ENCODE peak calls at places on chromosomes 13 and 19, in ten cellular contexts. One of them, this sample, is unnamed.
A peak's percentile ranks its signal among the peaks of the same experiment; 100 is the strongest.

GRCh38 chr13:101218484-101218883 is 197.8 kb downstream of the NALCN start:
- DNase-seq in T-helper 17 cell: no peak
- DNase-seq in PC-9: no peak
- DNase-seq in heart left ventricle: no peak
- DNase-seq in CD4-positive, CD25-positive, alpha-beta regulatory T cell: no peak
- DNase-seq in breast epithelium: no peak
- DNase-seq in effector memory CD4-positive, alpha-beta T cell: no peak
- DNase-seq in right cardiac atrium: no peak
- DNase-seq in body of pancreas: no peak
- DNase-seq in esophagus muscularis mucosa: no peak
- DNase-seq in this sample: no peak

GRCh38 chr13:43785166-43785680 is 1.5 kb downstream of the ENOX1 start:
- DNase-seq in T-helper 17 cell: no peak
- DNase-seq in PC-9: no peak
- DNase-seq in heart left ventricle: no peak
- DNase-seq in CD4-positive, CD25-positive, alpha-beta regulatory T cell: no peak
- DNase-seq in breast epithelium: no peak
- DNase-seq in effector memory CD4-positive, alpha-beta T cell: no peak
- DNase-seq in right cardiac atrium: no peak
- DNase-seq in body of pancreas: no peak
- DNase-seq in esophagus muscularis mucosa: no peak
- DNase-seq in this sample: no peak

GRCh38 chr19:13070425-13071140 is 32.1 kb downstream of the LYL1 start:
- DNase-seq in T-helper 17 cell: no peak
- DNase-seq in PC-9: no peak
- DNase-seq in heart left ventricle: no peak
- DNase-seq in CD4-positive, CD25-positive, alpha-beta regulatory T cell: no peak
- DNase-seq in breast epithelium: no peak
- DNase-seq in effector memory CD4-positive, alpha-beta T cell: no peak
- DNase-seq in right cardiac atrium: peak; percentile 59
- DNase-seq in body of pancreas: no peak
- DNase-seq in esophagus muscularis mucosa: no peak
- DNase-seq in this sample: no peak

GRCh38 chr13:56900549-56901279 is 240.0 kb upstream of the PRR20A start:
- DNase-seq in T-helper 17 cell: no peak
- DNase-seq in PC-9: no peak
- DNase-seq in heart left ventricle: no peak
- DNase-seq in CD4-positive, CD25-positive, alpha-beta regulatory T cell: no peak
- DNase-seq in breast epithelium: no peak
- DNase-seq in effector memory CD4-positive, alpha-beta T cell: no peak
- DNase-seq in right cardiac atrium: no peak
- DNase-seq in body of pancreas: no peak
- DNase-seq in esophagus muscularis mucosa: no peak
- DNase-seq in this sample: no peak

GRCh38 chr19:12782424-12783225 is 7.3 kb upstream of the HOOK2 start:
- DNase-seq in T-helper 17 cell: peak; percentile 93
- DNase-seq in PC-9: no peak
- DNase-seq in heart left ventricle: peak; percentile 94
- DNase-seq in CD4-positive, CD25-positive, alpha-beta regulatory T cell: peak; percentile 94
- DNase-seq in breast epithelium: peak; percentile 80
- DNase-seq in effector memory CD4-positive, alpha-beta T cell: peak; percentile 89
- DNase-seq in right cardiac atrium: peak; percentile 95
- DNase-seq in body of pancreas: peak; percentile 81
- DNase-seq in esophagus muscularis mucosa: no peak
- DNase-seq in this sample: peak; percentile 74

GRCh38 chr19:47486900-47487299 is 2.9 kb upstream of the KPTN start:
- DNase-seq in T-helper 17 cell: no peak
- DNase-seq in PC-9: no peak
- DNase-seq in heart left ventricle: peak; percentile 13
- DNase-seq in CD4-positive, CD25-positive, alpha-beta regulatory T cell: no peak
- DNase-seq in breast epithelium: no peak
- DNase-seq in effector memory CD4-positive, alpha-beta T cell: no peak
- DNase-seq in right cardiac atrium: no peak
- DNase-seq in body of pancreas: no peak
- DNase-seq in esophagus muscularis mucosa: no peak
- DNase-seq in this sample: no peak

GRCh38 chr13:50693755-50694154 is 149.7 kb downstream of the DLEU7 start:
- DNase-seq in T-helper 17 cell: no peak
- DNase-seq in PC-9: no peak
- DNase-seq in heart left ventricle: peak; percentile 73
- DNase-seq in CD4-positive, CD25-positive, alpha-beta regulatory T cell: no peak
- DNase-seq in breast epithelium: no peak
- DNase-seq in effector memory CD4-positive, alpha-beta T cell: no peak
- DNase-seq in right cardiac atrium: peak; percentile 55
- DNase-seq in body of pancreas: peak; percentile 43
- DNase-seq in esophagus muscularis mucosa: no peak
- DNase-seq in this sample: peak; percentile 8

GRCh38 chr13:113863511-113864302 is at the start of gene GAS6:
- DNase-seq in T-helper 17 cell: no peak
- DNase-seq in PC-9: no peak
- DNase-seq in heart left ventricle: peak; percentile 77
- DNase-seq in CD4-positive, CD25-positive, alpha-beta regulatory T cell: peak; percentile 5
- DNase-seq in breast epithelium: peak; percentile 58
- DNase-seq in effector memory CD4-positive, alpha-beta T cell: no peak
- DNase-seq in right cardiac atrium: peak; percentile 70
- DNase-seq in body of pancreas: peak; percentile 70
- DNase-seq in esophagus muscularis mucosa: no peak
- DNase-seq in this sample: peak; percentile 66

GRCh38 chr19:2117215-2117960 is 20.7 kb downstream of the IZUMO4 start:
- DNase-seq in T-helper 17 cell: no peak
- DNase-seq in PC-9: no peak
- DNase-seq in heart left ventricle: no peak
- DNase-seq in CD4-positive, CD25-positive, alpha-beta regulatory T cell: no peak
- DNase-seq in breast epithelium: no peak
- DNase-seq in effector memory CD4-positive, alpha-beta T cell: no peak
- DNase-seq in right cardiac atrium: no peak
- DNase-seq in body of pancreas: peak; percentile 97
- DNase-seq in esophagus muscularis mucosa: no peak
- DNase-seq in this sample: no peak

GRCh38 chr13:97278395-97279078 is 56.4 kb downstream of the MBNL2 start:
- DNase-seq in T-helper 17 cell: no peak
- DNase-seq in PC-9: peak; percentile 65
- DNase-seq in heart left ventricle: no peak
- DNase-seq in CD4-positive, CD25-positive, alpha-beta regulatory T cell: no peak
- DNase-seq in breast epithelium: no peak
- DNase-seq in effector memory CD4-positive, alpha-beta T cell: no peak
- DNase-seq in right cardiac atrium: no peak
- DNase-seq in body of pancreas: no peak
- DNase-seq in esophagus muscularis mucosa: no peak
- DNase-seq in this sample: peak; percentile 19

GRCh38 chr19:42207767-42208259 is 9.7 kb downstream of the DEDD2 start:
- DNase-seq in T-helper 17 cell: peak; percentile 32
- DNase-seq in PC-9: peak; percentile 85
- DNase-seq in heart left ventricle: peak; percentile 24
- DNase-seq in CD4-positive, CD25-positive, alpha-beta regulatory T cell: no peak
- DNase-seq in breast epithelium: no peak
- DNase-seq in effector memory CD4-positive, alpha-beta T cell: peak; percentile 35
- DNase-seq in right cardiac atrium: no peak
- DNase-seq in body of pancreas: no peak
- DNase-seq in esophagus muscularis mucosa: no peak
- DNase-seq in this sample: no peak

GRCh38 chr13:40379186-40379585 is 287.3 kb downstream of the FOXO1 start:
- DNase-seq in T-helper 17 cell: no peak
- DNase-seq in PC-9: no peak
- DNase-seq in heart left ventricle: no peak
- DNase-seq in CD4-positive, CD25-positive, alpha-beta regulatory T cell: no peak
- DNase-seq in breast epithelium: no peak
- DNase-seq in effector memory CD4-positive, alpha-beta T cell: no peak
- DNase-seq in right cardiac atrium: no peak
- DNase-seq in body of pancreas: no peak
- DNase-seq in esophagus muscularis mucosa: no peak
- DNase-seq in this sample: no peak

GRCh38 chr13:78675112-78675511 is 16.2 kb upstream of the OBI1 start:
- DNase-seq in T-helper 17 cell: no peak
- DNase-seq in PC-9: no peak
- DNase-seq in heart left ventricle: no peak
- DNase-seq in CD4-positive, CD25-positive, alpha-beta regulatory T cell: no peak
- DNase-seq in breast epithelium: no peak
- DNase-seq in effector memory CD4-positive, alpha-beta T cell: no peak
- DNase-seq in right cardiac atrium: no peak
- DNase-seq in body of pancreas: no peak
- DNase-seq in esophagus muscularis mucosa: no peak
- DNase-seq in this sample: no peak
- H3K9me3 ChIP-seq in T-helper 17 cell: no peaks in the 10 kb centered on the region
- H3K9me3 ChIP-seq in PC-9: no peaks in the 10 kb centered on the region
- H3K9me3 ChIP-seq in heart left ventricle: no peaks in the 10 kb centered on the region
- H3K9me3 ChIP-seq in CD4-positive, CD25-positive, alpha-beta regulatory T cell: no peaks in the 10 kb centered on the region
- H3K9me3 ChIP-seq in breast epithelium: no peaks in the 10 kb centered on the region
- H3K9me3 ChIP-seq in effector memory CD4-positive, alpha-beta T cell: no peaks in the 10 kb centered on the region
- H3K9me3 ChIP-seq in right cardiac atrium: no peaks in the 10 kb centered on the region
- H3K9me3 ChIP-seq in body of pancreas: no peaks in the 10 kb centered on the region
- H3K9me3 ChIP-seq in esophagus muscularis mucosa: no peaks in the 10 kb centered on the region
- H3K9me3 ChIP-seq in this sample: no peaks in the 10 kb centered on the region

GRCh38 chr19:5253403-5254110 is 87.1 kb downstream of the PTPRS start:
- DNase-seq in T-helper 17 cell: no peak
- DNase-seq in PC-9: no peak
- DNase-seq in heart left ventricle: no peak
- DNase-seq in CD4-positive, CD25-positive, alpha-beta regulatory T cell: no peak
- DNase-seq in breast epithelium: no peak
- DNase-seq in effector memory CD4-positive, alpha-beta T cell: no peak
- DNase-seq in right cardiac atrium: no peak
- DNase-seq in body of pancreas: no peak
- DNase-seq in esophagus muscularis mucosa: no peak
- DNase-seq in this sample: no peak

GRCh38 chr19:5249526-5249925 is 91.1 kb downstream of the PTPRS start:
- DNase-seq in T-helper 17 cell: no peak
- DNase-seq in PC-9: no peak
- DNase-seq in heart left ventricle: no peak
- DNase-seq in CD4-positive, CD25-positive, alpha-beta regulatory T cell: no peak
- DNase-seq in breast epithelium: no peak
- DNase-seq in effector memory CD4-positive, alpha-beta T cell: no peak
- DNase-seq in right cardiac atrium: no peak
- DNase-seq in body of pancreas: no peak
- DNase-seq in esophagus muscularis mucosa: no peak
- DNase-seq in this sample: no peak

GRCh38 chr19:5247957-5248705 is 92.5 kb downstream of the PTPRS start:
- DNase-seq in T-helper 17 cell: no peak
- DNase-seq in PC-9: no peak
- DNase-seq in heart left ventricle: no peak
- DNase-seq in CD4-positive, CD25-positive, alpha-beta regulatory T cell: no peak
- DNase-seq in breast epithelium: no peak
- DNase-seq in effector memory CD4-positive, alpha-beta T cell: no peak
- DNase-seq in right cardiac atrium: no peak
- DNase-seq in body of pancreas: no peak
- DNase-seq in esophagus muscularis mucosa: no peak
- DNase-seq in this sample: no peak

GRCh38 chr19:5251096-5252065 is 89.2 kb downstream of the PTPRS start:
- DNase-seq in T-helper 17 cell: no peak
- DNase-seq in PC-9: no peak
- DNase-seq in heart left ventricle: no peak
- DNase-seq in CD4-positive, CD25-positive, alpha-beta regulatory T cell: no peak
- DNase-seq in breast epithelium: no peak
- DNase-seq in effector memory CD4-positive, alpha-beta T cell: no peak
- DNase-seq in right cardiac atrium: no peak
- DNase-seq in body of pancreas: no peak
- DNase-seq in esophagus muscularis mucosa: no peak
- DNase-seq in this sample: no peak

DNA sequence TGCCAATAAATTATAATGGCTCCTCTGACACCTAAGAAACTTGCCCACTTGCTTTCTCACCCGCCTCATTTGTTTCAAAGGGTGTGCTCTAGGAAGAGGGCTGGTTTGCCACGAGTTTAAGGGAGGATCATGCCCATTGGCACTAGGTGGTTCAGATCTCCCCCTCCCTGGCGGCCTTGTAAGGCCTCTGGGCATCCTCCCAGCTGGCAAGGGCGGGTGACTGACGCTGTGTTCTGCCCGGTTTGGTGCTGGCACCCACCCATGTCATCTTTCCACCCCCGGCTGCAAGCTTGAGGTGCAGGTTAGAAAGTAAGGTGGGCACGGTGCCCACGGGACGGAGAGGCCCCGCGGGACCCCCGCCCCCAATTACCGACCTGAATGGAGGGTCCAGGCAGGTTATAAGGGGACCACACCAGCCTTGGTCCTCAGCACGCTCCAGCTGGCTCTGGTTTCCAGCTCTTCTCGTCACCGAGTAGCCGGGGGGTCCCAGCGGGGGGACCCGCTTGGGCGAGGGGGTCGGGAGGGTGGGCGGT is 90.4 kb downstream of the PTPRS start:
- DNase-seq in T-helper 17 cell: no peak
- DNase-seq in PC-9: no peak
- DNase-seq in heart left ventricle: peak; percentile 83
- DNase-seq in CD4-positive, CD25-positive, alpha-beta regulatory T cell: no peak
- DNase-seq in breast epithelium: no peak
- DNase-seq in effector memory CD4-positive, alpha-beta T cell: no peak
- DNase-seq in right cardiac atrium: peak; percentile 64
- DNase-seq in body of pancreas: peak; percentile 82
- DNase-seq in esophagus muscularis mucosa: no peak
- DNase-seq in this sample: no peak
- H3K9me3 ChIP-seq in T-helper 17 cell: no peaks in the 10 kb centered on the region
- H3K9me3 ChIP-seq in PC-9: no peaks in the 10 kb centered on the region
- H3K9me3 ChIP-seq in heart left ventricle: no peaks in the 10 kb centered on the region
- H3K9me3 ChIP-seq in CD4-positive, CD25-positive, alpha-beta regulatory T cell: peaks cover 14% of the 10 kb centered on the region
- H3K9me3 ChIP-seq in breast epithelium: peaks cover 9% of the 10 kb centered on the region
- H3K9me3 ChIP-seq in effector memory CD4-positive, alpha-beta T cell: peaks cover 2% of the 10 kb centered on the region
- H3K9me3 ChIP-seq in right cardiac atrium: peaks cover 1% of the 10 kb centered on the region
- H3K9me3 ChIP-seq in body of pancreas: no peaks in the 10 kb centered on the region
- H3K9me3 ChIP-seq in esophagus muscularis mucosa: peaks cover 9% of the 10 kb centered on the region
- H3K9me3 ChIP-seq in this sample: no peaks in the 10 kb centered on the region

GRCh38 chr19:9148687-9149086 is 8.5 kb downstream of the ZNF317 start:
- DNase-seq in T-helper 17 cell: no peak
- DNase-seq in PC-9: no peak
- DNase-seq in heart left ventricle: no peak
- DNase-seq in CD4-positive, CD25-positive, alpha-beta regulatory T cell: no peak
- DNase-seq in breast epithelium: no peak
- DNase-seq in effector memory CD4-positive, alpha-beta T cell: no peak
- DNase-seq in right cardiac atrium: no peak
- DNase-seq in body of pancreas: no peak
- DNase-seq in esophagus muscularis mucosa: no peak
- DNase-seq in this sample: no peak
- H3K9me3 ChIP-seq in T-helper 17 cell: no peaks in the 10 kb centered on the region
- H3K9me3 ChIP-seq in PC-9: peaks cover 75% of the 10 kb centered on the region
- H3K9me3 ChIP-seq in heart left ventricle: no peaks in the 10 kb centered on the region
- H3K9me3 ChIP-seq in CD4-positive, CD25-positive, alpha-beta regulatory T cell: peaks cover 60% of the 10 kb centered on the region
- H3K9me3 ChIP-seq in breast epithelium: peaks cover 63% of the 10 kb centered on the region
- H3K9me3 ChIP-seq in effector memory CD4-positive, alpha-beta T cell: peaks cover 15% of the 10 kb centered on the region
- H3K9me3 ChIP-seq in right cardiac atrium: no peaks in the 10 kb centered on the region
- H3K9me3 ChIP-seq in body of pancreas: no peaks in the 10 kb centered on the region
- H3K9me3 ChIP-seq in esophagus muscularis mucosa: peaks cover 22% of the 10 kb centered on the region
- H3K9me3 ChIP-seq in this sample: peaks cover 2% of the 10 kb centered on the region

DNA sequence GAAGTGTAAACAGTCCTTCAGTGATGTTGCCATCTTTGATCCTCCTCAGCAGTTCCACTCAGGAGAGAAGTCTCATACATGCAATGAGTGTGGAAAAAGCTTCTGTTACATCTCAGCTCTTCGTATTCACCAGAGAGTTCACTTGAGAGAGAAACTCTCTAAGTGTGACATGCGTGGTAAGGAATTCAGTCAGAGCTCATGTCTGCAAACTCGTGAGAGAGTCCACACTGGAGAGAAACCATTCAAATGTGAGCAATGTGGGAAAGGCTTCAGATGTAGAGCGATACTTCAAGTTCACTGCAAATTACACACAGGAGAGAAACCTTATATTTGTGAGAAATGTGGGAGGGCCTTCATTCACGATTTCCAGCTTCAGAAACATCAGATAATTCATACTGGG is 7.7 kb downstream of the ZNF230 start:
- DNase-seq in T-helper 17 cell: no peak
- DNase-seq in PC-9: no peak
- DNase-seq in heart left ventricle: no peak
- DNase-seq in CD4-positive, CD25-positive, alpha-beta regulatory T cell: no peak
- DNase-seq in breast epithelium: no peak
- DNase-seq in effector memory CD4-positive, alpha-beta T cell: no peak
- DNase-seq in right cardiac atrium: no peak
- DNase-seq in body of pancreas: no peak
- DNase-seq in esophagus muscularis mucosa: no peak
- DNase-seq in this sample: no peak
- H3K9me3 ChIP-seq in T-helper 17 cell: peaks cover 16% of the 10 kb centered on the region
- H3K9me3 ChIP-seq in PC-9: peaks cover 33% of the 10 kb centered on the region
- H3K9me3 ChIP-seq in heart left ventricle: peaks cover 6% of the 10 kb centered on the region
- H3K9me3 ChIP-seq in CD4-positive, CD25-positive, alpha-beta regulatory T cell: peaks cover 95% of the 10 kb centered on the region
- H3K9me3 ChIP-seq in breast epithelium: peaks cover 62% of the 10 kb centered on the region
- H3K9me3 ChIP-seq in effector memory CD4-positive, alpha-beta T cell: peaks cover 40% of the 10 kb centered on the region
- H3K9me3 ChIP-seq in right cardiac atrium: peaks cover 22% of the 10 kb centered on the region
- H3K9me3 ChIP-seq in body of pancreas: no peaks in the 10 kb centered on the region
- H3K9me3 ChIP-seq in esophagus muscularis mucosa: peaks cover 95% of the 10 kb centered on the region
- H3K9me3 ChIP-seq in this sample: peaks cover 6% of the 10 kb centered on the region

This sample was measured in small intestine.